ENCODE peak calls at places on chromosomes 1 and 21, in six cellular contexts. U is lower lobe of right lung, B is PC-3, R is fibroblast of lung, T is mammary epithelial cell, N is neural progenitor cell. E is an unnamed sample.

GRCh38 chr1:115496904-115497527 is 144.8 kb upstream of the VANGL1 start:
- DNase-seq in U (no peak), B (peak; percentile 92), R (peak; percentile 16), T (peak; percentile 87), N (no peak), E (no peak)

GRCh38 chr1:161492827-161493226 is 12.4 kb upstream of the FCGR2A start:
- DNase-seq in U (no peak), B (no peak), R (no peak), T (no peak), N (no peak), E (no peak)

GRCh38 chr1:160779662-160780397 is 16.1 kb upstream of the LY9 start:
- DNase-seq in U (no peak), B (peak; percentile 53), R (no peak), T (no peak), N (peak; percentile 60), E (no peak)

GRCh38 chr21:43812139-43812821 is 22.9 kb downstream of the RRP1 start:
- DNase-seq in U (peak; percentile 82), B (no peak), R (no peak), T (peak; percentile 82), N (no peak), E (no peak)

GRCh38 chr21:18951291-18952038 is 547.9 kb upstream of the TMPRSS15 start:
- DNase-seq in U (no peak), B (peak; percentile 78), R (no peak), T (no peak), N (peak; percentile 84), E (no peak)

GRCh38 chr1:6207075-6207885 is 1.4 kb downstream of the RNF207 start:
- DNase-seq in U (peak; percentile 40), B (no peak), R (no peak), T (no peak), N (no peak), E (no peak)

GRCh38 chr1:71019248-71019647 is 28.4 kb downstream of the PTGER3 start:
- DNase-seq in U (no peak), B (no peak), R (no peak), T (no peak), N (no peak), E (peak; percentile 31)

GRCh38 chr1:147720557-147720956 is 39.8 kb downstream of the GJA5 start:
- DNase-seq in U (no peak), B (no peak), R (no peak), T (no peak), N (no peak), E (no peak)

GRCh38 chr1:184287001-184287400 is 99.8 kb upstream of the C1orf21 start:
- DNase-seq in U (no peak), B (no peak), R (no peak), T (peak; percentile 12), N (no peak), E (no peak)

GRCh38 chr1:2788506-2789163 is 12.9 kb downstream of the TTC34 start:
- DNase-seq in U (peak; percentile 44), B (no peak), R (no peak), T (no peak), N (no peak), E (peak; percentile 30)

GRCh38 chr1:240149488-240150094 is 57.9 kb downstream of the FMN2 start:
- DNase-seq in U (no peak), B (peak; percentile 82), R (peak; percentile 56), T (peak; percentile 8), N (peak; percentile 26), E (no peak)

GRCh38 chr1:61156576-61157239 is 74.3 kb downstream of the NFIA start:
- DNase-seq in U (no peak), B (no peak), R (no peak), T (no peak), N (peak; percentile 67), E (no peak)
- H3K27ac ChIP-seq in U (peak overlapping the region; percentile 28), B (no peak overlapping the region), R (no peak overlapping the region), T (no peak overlapping the region), N (no peak overlapping the region), E (peak overlapping the region; percentile 52)

GRCh38 chr1:215682232-215682631 is 115.1 kb downstream of the KCTD3 start:
- DNase-seq in U (no peak), B (peak; percentile 74), R (no peak), T (no peak), N (no peak), E (no peak)
- TF ChIP-seq CTCF in U (no peak), B (peak; percentile 79), R (no peak), T (no peak), N (no peak), E (no peak)

GRCh38 chr21:45113543-45113942 is 39.2 kb downstream of the ADARB1 start:
- DNase-seq in U (no peak), B (no peak), R (no peak), T (no peak), N (no peak), E (no peak)
- H3K27me3 ChIP-seq in U (no peaks in the 10 kb centered on the region), B (no peaks in the 10 kb centered on the region), R (no peaks in the 10 kb centered on the region), T (no peaks in the 10 kb centered on the region), N (no peaks in the 10 kb centered on the region), E (no peaks in the 10 kb centered on the region)

DNA sequence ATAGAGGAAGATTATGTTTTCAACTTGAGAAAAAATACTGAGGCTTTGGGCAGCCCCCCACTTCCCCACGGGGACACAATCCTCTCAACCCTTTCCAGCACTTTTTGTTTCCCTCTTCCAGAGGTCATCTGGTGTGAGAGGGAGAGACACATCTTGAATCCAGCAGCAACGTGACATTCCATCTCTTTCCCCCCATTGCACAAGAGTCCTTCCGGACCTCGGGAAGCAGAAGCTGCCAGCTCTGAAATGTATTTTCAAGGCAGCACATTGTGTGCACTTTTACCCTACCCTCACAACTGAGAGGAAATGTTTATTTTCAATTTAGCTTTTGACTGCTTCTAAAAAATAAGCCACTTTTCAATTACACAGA is 43.0 kb upstream of the FMO2 start:
- DNase-seq in U (no peak), B (no peak), R (peak; percentile 94), T (no peak), N (no peak), E (no peak)
- H3K27ac ChIP-seq in U (peak overlapping the region; percentile 81), B (no peak overlapping the region), R (peak overlapping the region; percentile 80), T (no peak overlapping the region), N (peak overlapping the region; percentile 55), E (peak overlapping the region; percentile 86)

DNA sequence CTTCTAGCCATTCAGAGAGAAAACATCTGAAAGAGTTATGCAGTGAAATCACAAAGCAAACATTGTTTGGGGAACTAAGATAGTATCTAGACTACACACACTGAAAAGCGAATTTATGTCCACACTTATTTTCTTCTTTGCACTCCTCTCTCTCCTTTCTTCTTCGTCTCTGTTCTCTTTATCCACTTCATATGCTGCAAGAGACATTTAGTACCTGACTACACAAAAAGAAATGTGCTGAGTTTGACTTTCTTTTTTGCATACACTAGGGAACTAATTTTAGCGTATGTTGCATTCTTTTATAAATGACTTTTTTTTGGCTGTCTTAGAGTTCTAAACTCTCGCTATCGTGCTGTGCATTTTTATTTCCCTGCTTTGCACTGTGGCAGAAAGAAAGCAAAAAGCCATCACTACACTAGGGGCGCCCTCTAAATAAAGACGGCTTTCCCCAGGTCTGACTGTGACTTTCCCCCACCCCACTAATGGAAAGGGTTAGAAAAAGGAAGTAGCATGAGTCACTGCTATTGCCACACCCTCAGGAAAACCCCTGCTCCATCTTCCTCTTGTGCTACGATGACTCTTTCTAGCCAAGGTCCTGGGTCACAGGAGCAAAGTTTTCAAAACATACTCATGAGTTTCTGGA is 65.7 kb downstream of the MAP3K7CL start:
- DNase-seq in U (peak; percentile 49), B (peak; percentile 95), R (peak; percentile 95), T (peak; percentile 91), N (no peak), E (no peak)
- TF ChIP-seq CTCF in U (peak; percentile 26), B (peak; percentile 81), R (peak; percentile 29), T (peak; percentile 25), N (no peak), E (no peak)

DNA sequence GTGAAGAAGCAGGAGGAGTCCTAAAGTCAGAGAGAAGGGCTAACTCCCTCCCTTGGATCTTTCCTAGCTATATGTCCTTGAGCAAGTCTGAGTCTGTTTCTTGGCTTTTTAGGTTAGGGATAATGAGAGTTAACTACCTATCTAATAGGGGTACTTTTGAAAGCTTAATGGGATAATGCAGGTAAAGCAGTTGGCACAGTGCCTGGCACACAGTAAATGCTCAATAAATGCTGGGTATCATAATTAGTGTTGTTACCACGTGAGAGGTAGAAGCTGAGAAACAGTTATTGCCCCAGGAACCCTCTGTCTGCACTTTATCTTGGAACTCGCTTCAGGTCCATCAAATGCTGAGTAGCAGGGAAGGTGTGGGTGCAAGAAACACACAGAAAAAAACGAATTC is 5.5 kb downstream of the LRRN2 start:
- DNase-seq in U (no peak), B (no peak), R (no peak), T (no peak), N (no peak), E (no peak)
- H3K27me3 ChIP-seq in U (peaks cover 9% of the 10 kb centered on the region), B (no peaks in the 10 kb centered on the region), R (peaks cover 38% of the 10 kb centered on the region), T (peaks cover 13% of the 10 kb centered on the region), N (peaks cover 33% of the 10 kb centered on the region), E (no peaks in the 10 kb centered on the region)

GRCh38 chr1:109255097-109255651 is 5.8 kb downstream of the CELSR2 start:
- DNase-seq in U (no peak), B (no peak), R (no peak), T (no peak), N (peak; percentile 84), E (no peak)

GRCh38 chr1:109255673-109256072 is 6.3 kb downstream of the CELSR2 start:
- DNase-seq in U (no peak), B (no peak), R (no peak), T (no peak), N (no peak), E (no peak)

GRCh38 chr1:109256971-109257681 is 7.8 kb downstream of the CELSR2 start:
- DNase-seq in U (no peak), B (peak; percentile 84), R (no peak), T (peak; percentile 95), N (no peak), E (no peak)

GRCh38 chr1:109254621-109255096 is 5.3 kb downstream of the CELSR2 start:
- DNase-seq in U (no peak), B (no peak), R (no peak), T (no peak), N (no peak), E (no peak)

GRCh38 chr1:109256085-109256484 is 6.7 kb downstream of the CELSR2 start:
- DNase-seq in U (no peak), B (no peak), R (no peak), T (no peak), N (no peak), E (no peak)
- H3K27ac ChIP-seq in U (no peak overlapping the region), B (no peak overlapping the region), R (no peak overlapping the region), T (no peak overlapping the region), N (no peak overlapping the region), E (peak overlapping the region; percentile 95)

DNA sequence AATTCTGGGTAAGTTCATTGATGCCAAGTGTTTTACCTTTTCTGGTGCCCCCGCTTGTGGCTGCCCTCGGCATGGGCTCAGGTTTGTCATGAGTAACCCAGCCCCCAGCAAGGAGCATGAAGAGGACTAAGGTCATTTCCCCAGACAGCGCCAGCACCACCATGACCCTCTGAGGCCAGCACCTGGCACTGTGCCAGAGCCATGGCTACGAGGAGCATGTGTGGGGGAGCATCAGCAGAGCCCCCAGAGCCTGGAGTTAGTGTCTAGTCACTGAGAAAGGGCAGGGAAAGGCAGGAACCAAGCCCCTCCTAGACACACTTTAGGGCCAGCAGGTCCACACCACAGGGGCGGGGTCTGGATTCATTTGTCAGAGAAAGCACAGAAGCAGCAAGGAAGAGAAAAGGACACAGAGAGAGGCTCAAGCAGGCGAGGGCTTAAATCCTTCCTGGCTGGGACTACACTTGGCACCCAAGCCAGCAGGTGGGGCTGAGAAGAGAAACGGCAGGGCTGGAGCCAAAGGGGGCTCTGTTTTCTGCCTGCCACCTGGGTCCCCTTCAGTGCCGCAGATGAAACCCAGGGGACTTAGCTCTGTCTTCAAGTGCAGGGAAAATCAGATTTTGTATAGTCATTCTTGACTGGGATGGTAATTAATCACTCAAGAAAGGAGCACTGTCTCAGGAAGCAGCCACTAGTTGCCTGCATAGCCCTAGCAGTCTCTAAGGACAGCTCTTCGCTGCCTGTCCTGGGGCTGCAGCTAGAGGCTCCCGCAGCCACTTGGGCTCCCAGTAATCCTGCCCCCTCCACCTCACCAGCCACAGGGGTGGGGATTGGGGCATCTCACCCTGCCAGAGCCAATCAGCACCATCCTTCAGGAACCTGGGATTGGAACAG is 79.6 kb upstream of the ZC3H12A start:
- DNase-seq in U (no peak), B (no peak), R (no peak), T (no peak), N (peak; percentile 86), E (no peak)
- TF ChIP-seq CTCF in U (no peak), B (no peak), R (no peak), T (no peak), N (peak; percentile 29), E (no peak)

E was measured in dorsolateral prefrontal cortex.